ENCODE peak calls at places on chromosomes 12 and 14, in ten cellular contexts. O is T-helper 9 cell; Y is GF-D8; D is H7; I is AG09309; E is erythroblast; K is stimulated activated naive CD8-positive, alpha-beta T cell treated with anti-CD3 and anti-CD28 coated beads, Interleukin-15, amount 100 ng/mL, for 72 hours; L is AG08395; C is effector CD4-positive, alpha-beta T cell; B is stimulated activated CD4-positive, alpha-beta T cell treated with anti-CD3 and anti-CD28 coated beads, TNF-alpha, amount 100 ng/mL, for 1 hour. M is an unnamed sample.

GRCh38 chr12:45613306-45613705 is 116.2 kb upstream of the ARID2 start:
- DNase-seq in E (no peak), B (no peak), L (no peak), D (no peak), Y (no peak), K (no peak), I (no peak), O (no peak), C (no peak), M (no peak)

GRCh38 chr12:48029811-48030650 is 25.8 kb upstream of the COL2A1 start:
- DNase-seq in O (no peak), D (peak), E (no peak), B (no peak), Y (no peak), L (no peak), K (no peak), I (no peak), C (no peak), M (no peak)

GRCh38 chr12:63895841-63896240 is 51.3 kb downstream of the SRGAP1 start:
- DNase-seq in D (no peak), B (no peak), I (no peak), E (no peak), O (no peak), C (no peak), K (no peak), L (no peak), Y (no peak), M (no peak)

GRCh38 chr12:111767362-111768158 is 827 bp downstream of the ALDH2 start:
- DNase-seq in I (no peak), D (peak), L (peak), Y (no peak), E (no peak), B (no peak), C (no peak), K (no peak), O (no peak), M (no peak)

GRCh38 chr14:49598182-49598478 is 610 bp upstream of the LRR1 start:
- DNase-seq in E (peak), I (no peak), K (no peak), D (peak), O (no peak), Y (no peak), B (no peak), C (no peak), L (peak), M (no peak)

GRCh38 chr14:21521526-21521925 is 4.6 kb downstream of the SALL2 start:
- DNase-seq in I (no peak), B (no peak), K (no peak), L (peak), C (no peak), D (no peak), O (no peak), Y (no peak), E (no peak), M (no peak)

GRCh38 chr12:130764475-130765185 is 48.5 kb upstream of the RIMBP2 start:
- DNase-seq in E (peak), D (no peak), O (no peak), B (no peak), K (peak), I (no peak), L (no peak), C (no peak), Y (no peak), M (no peak)

GRCh38 chr12:43285248-43285647 is 266.8 kb downstream of the ADAMTS20 start:
- DNase-seq in O (no peak), C (no peak), D (no peak), I (peak), E (no peak), L (peak), Y (no peak), B (no peak), K (no peak), M (no peak)

GRCh38 chr12:120700863-120701262 is 9.4 kb upstream of the UNC119B start:
- DNase-seq in B (no peak), Y (no peak), L (no peak), K (no peak), C (no peak), O (no peak), I (no peak), E (no peak), D (no peak), M (no peak)

GRCh38 chr12:80632835-80633234 is 74.6 kb upstream of the MYF6 start:
- DNase-seq in D (peak), O (no peak), K (no peak), E (no peak), C (no peak), L (no peak), I (no peak), Y (no peak), B (no peak), M (no peak)

GRCh38 chr14:61512508-61512907 is 182.8 kb upstream of the HIF1A start:
- DNase-seq in O (no peak), L (peak), K (no peak), I (peak), B (no peak), C (no peak), D (no peak), Y (no peak), E (no peak), M (no peak)

GRCh38 chr12:71007736-71008449 is 87.4 kb upstream of the PTPRR start:
- DNase-seq in O (no peak), C (no peak), I (no peak), K (no peak), Y (no peak), E (no peak), L (no peak), D (no peak), B (no peak), M (no peak)

GRCh38 chr14:54425068-54425467 is 16.1 kb downstream of the CNIH1 start:
- DNase-seq in B (no peak), C (no peak), O (no peak), K (no peak), D (no peak), I (no peak), E (no peak), L (no peak), Y (no peak), M (no peak)

GRCh38 chr12:89962648-89963047 is 254.0 kb upstream of the ATP2B1 start:
- DNase-seq in B (no peak), D (no peak), K (no peak), E (no peak), L (no peak), C (no peak), O (no peak), I (no peak), Y (no peak), M (no peak)

GRCh38 chr12:49903700-49904423 is at the start of gene FAIM2:
- DNase-seq in E (peak), D (peak), K (peak), O (peak), Y (no peak), L (peak), C (peak), B (no peak), I (peak), M (no peak)

GRCh38 chr14:70663707-70664179 is 22.0 kb downstream of the TTC9 start:
- DNase-seq in B (no peak), L (no peak), Y (no peak), O (no peak), E (no peak), K (no peak), C (no peak), D (no peak), I (peak), M (no peak)

GRCh38 chr12:69546693-69547438 is 38.4 kb upstream of the CCT2 start:
- DNase-seq in O (no peak), I (no peak), L (no peak), C (no peak), D (no peak), E (no peak), B (no peak), K (no peak), Y (no peak), M (no peak)

GRCh38 chr12:13425766-13426165 is 229.2 kb downstream of the EMP1 start:
- DNase-seq in O (no peak), D (no peak), E (no peak), I (peak), L (peak), C (no peak), K (no peak), B (no peak), Y (no peak), M (no peak)

GRCh38 chr12:72267974-72268373 is 4.2 kb upstream of the TRHDE start:
- DNase-seq in K (no peak), O (no peak), B (no peak), D (no peak), E (no peak), I (no peak), L (no peak), Y (no peak), C (no peak), M (no peak)

GRCh38 chr14:76769636-76770292 is 8.5 kb downstream of the VASH1 start:
- DNase-seq in I (no peak), E (no peak), O (no peak), K (no peak), C (no peak), Y (no peak), B (no peak), D (no peak), L (no peak), M (no peak)

GRCh38 chr14:76958975-76959710 is 69.4 kb downstream of the IRF2BPL start:
- DNase-seq in L (no peak), I (no peak), D (no peak), C (no peak), B (no peak), O (no peak), Y (no peak), K (peak), E (peak), M (no peak)

GRCh38 chr12:71846322-71846940 is 6.9 kb downstream of the TBC1D15 start:
- DNase-seq in L (peak), I (no peak), C (no peak), O (no peak), E (peak), B (no peak), D (no peak), Y (peak), K (no peak), M (no peak)

GRCh38 chr12:58882796-58883195 is 37.5 kb downstream of the LRIG3 start:
- DNase-seq in E (no peak), L (no peak), Y (no peak), K (no peak), B (no peak), I (no peak), O (no peak), D (peak), C (no peak), M (no peak)

GRCh38 chr12:80485222-80485987 is 41.4 kb downstream of the PTPRQ start:
- DNase-seq in B (no peak), C (no peak), Y (no peak), D (no peak), K (no peak), I (no peak), E (no peak), L (no peak), O (no peak), M (peak)

GRCh38 chr14:60656755-60657608 is 7.7 kb upstream of the SIX1 start:
- DNase-seq in K (peak), D (peak), C (no peak), B (no peak), I (no peak), L (peak), O (no peak), Y (peak), E (peak), M (peak)

GRCh38 chr12:2108975-2109671 is 56.3 kb downstream of the CACNA1C start:
- DNase-seq in O (no peak), Y (no peak), K (no peak), I (no peak), E (no peak), D (no peak), B (no peak), L (no peak), C (no peak), M (no peak)

GRCh38 chr12:65490193-65490592 is 211.7 kb downstream of the MSRB3 start:
- DNase-seq in O (no peak), E (no peak), I (no peak), Y (no peak), K (no peak), D (no peak), C (no peak), B (no peak), L (peak), M (no peak)

GRCh38 chr12:1864456-1864855 is 44.1 kb downstream of the LRTM2 start:
- DNase-seq in E (no peak), L (no peak), Y (no peak), B (no peak), O (no peak), K (no peak), C (no peak), D (no peak), I (no peak), M (no peak)

GRCh38 chr12:11719678-11720099 is 70.2 kb downstream of the ETV6 start:
- DNase-seq in B (no peak), E (no peak), K (peak), O (no peak), D (peak), L (peak), I (no peak), Y (peak), C (no peak), M (no peak)

GRCh38 chr12:104733717-104734175 is 224.3 kb downstream of the SLC41A2 start:
- DNase-seq in L (no peak), B (no peak), I (no peak), D (peak), O (peak), C (no peak), E (peak), K (peak), Y (no peak), M (no peak)

GRCh38 chr12:31724597-31724996 is 4.2 kb downstream of the AMN1 start:
- DNase-seq in I (no peak), O (no peak), L (no peak), D (no peak), Y (no peak), E (no peak), C (no peak), B (no peak), K (no peak), M (no peak)

GRCh38 chr12:101719566-101719965 is 19.7 kb downstream of the SYCP3 start:
- DNase-seq in L (no peak), C (no peak), B (no peak), E (no peak), D (no peak), Y (no peak), K (no peak), I (no peak), O (no peak), M (no peak)

GRCh38 chr14:92154283-92154942 is 32.6 kb downstream of the CPSF2 start:
- DNase-seq in C (no peak), E (no peak), I (no peak), L (peak), B (no peak), K (no peak), Y (no peak), D (no peak), O (no peak), M (no peak)

GRCh38 chr12:41211466-41211865 is 23.3 kb downstream of the PDZRN4 start:
- DNase-seq in E (no peak), I (no peak), L (no peak), K (no peak), O (no peak), Y (no peak), D (no peak), C (no peak), B (no peak), M (no peak)